ENCODE peak calls at places on chromosomes 16 and 17, in ten cellular contexts. J is GM06990, Z is fibroblast of mammary gland, A is sigmoid colon, C is left ventricle myocardium inferior, K is HFF-Myc, I is Panc1, B is dorsolateral prefrontal cortex, H is cardiac fibroblast, R is brain microvascular endothelial cell. N is an unnamed sample.

GRCh38 chr17:35868791-35869190 is at the start of gene HEATR9:
- DNase-seq in J (no peak), Z (no peak), A (no peak), C (no peak), K (no peak), I (no peak), B (no peak), H (no peak), R (no peak), N (no peak)

GRCh38 chr17:76002100-76002499 is 1.4 kb downstream of the CDK3 start:
- DNase-seq in J (no peak), Z (no peak), A (no peak), C (no peak), K (no peak), I (no peak), B (no peak), H (no peak), R (no peak), N (no peak)

GRCh38 chr17:48299760-48300159 is 130.3 kb downstream of the SKAP1 start:
- DNase-seq in J (peak; percentile 45), Z (no peak), A (no peak), C (no peak), K (no peak), I (no peak), B (no peak), H (no peak), R (no peak), N (no peak)

GRCh38 chr17:77437747-77438146 is 297.0 kb downstream of the SEC14L1 start:
- DNase-seq in J (no peak), Z (no peak), A (no peak), C (no peak), K (no peak), I (no peak), B (no peak), H (no peak), R (no peak), N (no peak)

GRCh38 chr16:2591476-2592240 is 53.8 kb downstream of the PDPK1 start:
- DNase-seq in J (no peak), Z (no peak), A (no peak), C (no peak), K (no peak), I (no peak), B (no peak), H (no peak), R (no peak), N (no peak)

GRCh38 chr17:65154770-65155589 is 17.8 kb downstream of the RGS9 start:
- DNase-seq in J (peak; percentile 61), Z (peak; percentile 58), A (no peak), C (no peak), K (peak; percentile 38), I (no peak), B (no peak), H (peak; percentile 72), R (no peak), N (no peak)

GRCh38 chr16:9297437-9298113 is 206.1 kb downstream of the HAPSTR1 start:
- DNase-seq in J (no peak), Z (peak; percentile 16), A (peak; percentile 72), C (no peak), K (no peak), I (no peak), B (no peak), H (peak; percentile 2), R (no peak), N (no peak)

GRCh38 chr16:704552-705380 is 835 bp downstream of the FBXL16 start:
- DNase-seq in J (no peak), Z (no peak), A (no peak), C (no peak), K (no peak), I (no peak), B (peak; percentile 76), H (no peak), R (no peak), N (no peak)

GRCh38 chr16:57825298-57826039 is 23.2 kb upstream of the KIFC3 start:
- DNase-seq in J (no peak), Z (no peak), A (no peak), C (no peak), K (no peak), I (no peak), B (no peak), H (no peak), R (no peak), N (no peak)

GRCh38 chr16:78654929-78655328 is 555.5 kb downstream of the WWOX start:
- DNase-seq in J (no peak), Z (no peak), A (no peak), C (no peak), K (no peak), I (no peak), B (no peak), H (no peak), R (no peak), N (no peak)

GRCh38 chr16:74123195-74123594 is 173.4 kb upstream of the PSMD7 start:
- DNase-seq in J (no peak), Z (no peak), A (no peak), C (no peak), K (no peak), I (no peak), B (no peak), H (no peak), R (no peak), N (no peak)

GRCh38 chr16:27841911-27842310 is 221.6 kb downstream of the GSG1L start:
- DNase-seq in J (no peak), Z (no peak), A (peak; percentile 22), C (no peak), K (no peak), I (no peak), B (no peak), H (no peak), R (no peak), N (no peak)

GRCh38 chr17:73630531-73630930 is 13.7 kb downstream of the SDK2 start:
- DNase-seq in J (no peak), Z (no peak), A (peak; percentile 68), C (no peak), K (no peak), I (no peak), B (no peak), H (no peak), R (no peak), N (no peak)

GRCh38 chr17:18190629-18191028 is 7.0 kb downstream of the ALKBH5 start:
- DNase-seq in J (no peak), Z (peak; percentile 23), A (no peak), C (no peak), K (no peak), I (no peak), B (no peak), H (peak; percentile 9), R (no peak), N (no peak)

GRCh38 chr17:18194804-18195203 is 11.2 kb downstream of the ALKBH5 start:
- DNase-seq in J (no peak), Z (no peak), A (no peak), C (no peak), K (no peak), I (no peak), B (no peak), H (no peak), R (no peak), N (no peak)

GRCh38 chr17:18194394-18194793 is 10.8 kb downstream of the ALKBH5 start:
- DNase-seq in J (no peak), Z (no peak), A (no peak), C (no peak), K (no peak), I (no peak), B (no peak), H (no peak), R (no peak), N (no peak)

GRCh38 chr17:18191071-18191667 is 7.5 kb downstream of the ALKBH5 start:
- DNase-seq in J (no peak), Z (peak; percentile 24), A (peak; percentile 71), C (peak; percentile 24), K (no peak), I (no peak), B (no peak), H (peak; percentile 20), R (no peak), N (no peak)

DNA sequence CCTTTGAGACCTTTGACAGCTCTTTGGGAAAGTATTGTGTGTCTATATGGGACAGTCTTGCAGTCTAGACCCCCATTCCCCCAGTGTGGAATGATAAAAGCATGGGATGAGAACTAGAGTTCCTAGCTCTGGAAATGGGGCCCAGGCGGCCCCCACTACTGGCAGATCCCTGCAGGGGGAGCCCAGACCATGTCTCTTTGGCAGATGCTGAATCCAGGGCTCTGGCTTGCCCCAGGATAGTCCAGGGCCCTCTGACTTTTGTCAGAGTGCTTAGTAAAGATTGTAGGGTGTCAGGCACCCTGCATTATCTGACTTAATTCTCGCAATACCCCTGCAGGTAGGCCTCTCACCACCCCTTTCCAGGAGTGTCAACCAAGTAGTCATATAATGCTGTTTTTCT is 8.3 kb downstream of the ALKBH5 start:
- DNase-seq in J (no peak), Z (peak; percentile 10), A (no peak), C (no peak), K (no peak), I (no peak), B (no peak), H (peak; percentile 7), R (no peak), N (no peak)
- TF ChIP-seq CTCF in J (peak; percentile 45), Z (peak; percentile 44), A (peak; percentile 18), C (peak; percentile 40), K (peak; percentile 42), I (peak; percentile 55), B (peak; percentile 29), H (peak; percentile 47), R (peak; percentile 65), N (peak; percentile 26)

GRCh38 chr16:26645629-26646028 is 421.1 kb upstream of the C16orf82 start:
- DNase-seq in J (no peak), Z (no peak), A (no peak), C (no peak), K (no peak), I (no peak), B (peak; percentile 3), H (no peak), R (no peak), N (no peak)
- TF ChIP-seq CTCF in J (peak; percentile 54), Z (no peak), A (no peak), C (peak; percentile 29), K (no peak), I (peak; percentile 64), B (peak; percentile 60), H (no peak), R (no peak), N (peak; percentile 9)

DNA sequence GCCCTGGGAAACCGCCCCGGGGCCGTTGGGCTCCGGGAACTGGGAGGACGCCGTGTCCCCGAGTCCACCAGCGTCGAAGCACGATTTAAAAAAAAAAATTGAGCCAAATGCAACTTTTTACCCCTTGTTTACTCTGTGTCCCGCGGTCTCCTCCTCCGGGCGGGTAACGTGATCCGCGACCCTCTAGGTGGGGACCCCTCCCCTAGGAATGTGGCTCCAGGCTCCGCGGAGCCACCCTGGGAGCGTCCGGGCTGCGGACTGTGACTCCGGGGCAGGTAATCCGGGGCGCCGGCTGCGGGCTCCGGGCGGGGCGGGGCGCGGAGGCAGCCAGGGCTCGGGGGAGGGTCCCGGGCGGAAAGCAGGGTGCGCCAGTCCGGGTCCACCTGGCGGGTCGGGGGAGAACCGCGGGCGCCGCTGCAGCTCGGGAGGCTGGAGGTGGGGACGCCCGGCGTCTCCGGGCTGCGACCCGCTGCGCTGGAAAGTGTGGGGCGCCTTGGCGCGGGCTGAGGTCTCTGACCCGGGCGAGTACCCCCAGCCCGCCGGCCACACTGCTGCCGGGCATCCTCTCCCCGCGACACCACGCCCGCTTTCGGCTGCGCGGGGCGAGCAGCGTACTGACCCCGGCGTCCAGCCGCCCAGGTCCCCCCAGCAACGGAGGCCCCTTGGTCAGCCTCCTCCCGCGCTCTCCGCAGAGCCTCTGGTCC is 850 bp upstream of the HELZ start:
- DNase-seq in J (peak; percentile 35), Z (no peak), A (no peak), C (peak; percentile 24), K (no peak), I (no peak), B (peak; percentile 20), H (no peak), R (no peak), N (no peak)
- TF ChIP-seq CTCF in J (no peak), Z (no peak), A (no peak), C (peak; percentile 30), K (no peak), I (no peak), B (no peak), H (no peak), R (no peak), N (no peak)

GRCh38 chr17:80474231-80474932 is 2.0 kb downstream of the NPTX1 start:
- DNase-seq in J (no peak), Z (peak; percentile 41), A (peak; percentile 84), C (no peak), K (peak; percentile 26), I (no peak), B (peak; percentile 76), H (peak; percentile 60), R (no peak), N (no peak)
- TF ChIP-seq CTCF in J (peak; percentile 18), Z (no peak), A (no peak), C (no peak), K (peak; percentile 17), I (no peak), B (peak; percentile 11), H (peak; percentile 14), R (peak; percentile 39), N (peak; percentile 12)